ENCODE peak calls at places on chromosome 11, in nine cellular contexts. Z is IMR-90, T is aorta, J is brain microvascular endothelial cell, C is gastrocnemius medialis, L is GM12865, N is cardiac muscle cell, Y is tibial nerve, U is H7. I is an unnamed sample.

GRCh38 chr11:134124660-134125451 is 56.0 kb downstream of the JAM3 start:
- DNase-seq in J (peak), Z (peak), C (peak), U (peak), Y (no peak), N (peak), T (peak), L (no peak), I (no peak)

GRCh38 chr11:127193916-127194315 is 193.3 kb upstream of the KIRREL3 start:
- DNase-seq in T (no peak), J (no peak), Z (no peak), C (no peak), N (no peak), L (no peak), Y (no peak), U (no peak), I (no peak)

GRCh38 chr11:32173435-32173834 is 82.6 kb downstream of the RCN1 start:
- DNase-seq in C (peak), T (peak), L (peak), U (peak), Y (peak), J (peak), Z (peak), N (peak), I (peak)

GRCh38 chr11:19632435-19632834 is 80.2 kb upstream of the NAV2 start:
- DNase-seq in T (no peak), Y (no peak), C (no peak), Z (peak), N (peak), L (no peak), J (no peak), U (no peak), I (peak)

GRCh38 chr11:23423656-23424055 is 563.4 kb upstream of the CCDC179 start:
- DNase-seq in N (no peak), C (no peak), J (no peak), L (no peak), U (no peak), T (no peak), Z (no peak), Y (no peak), I (no peak)

GRCh38 chr11:90775573-90776165 is 552.8 kb upstream of the CHORDC1 start:
- DNase-seq in L (no peak), Y (no peak), U (no peak), N (no peak), Z (no peak), J (no peak), C (no peak), T (no peak), I (no peak)

GRCh38 chr11:133618500-133618899 is 86.2 kb upstream of the OPCML start:
- DNase-seq in L (no peak), J (no peak), N (no peak), Z (no peak), Y (no peak), T (no peak), C (no peak), U (peak), I (no peak)

GRCh38 chr11:106011481-106011880 is 10.6 kb downstream of the MSANTD4 start:
- DNase-seq in Z (no peak), T (no peak), U (no peak), Y (no peak), J (peak), C (no peak), L (no peak), N (peak), I (peak)

GRCh38 chr11:85822814-85823213 is 11.9 kb upstream of the SYTL2 start:
- DNase-seq in N (peak), L (no peak), J (peak), T (no peak), Z (peak), U (no peak), C (no peak), Y (no peak), I (peak)

GRCh38 chr11:995752-996420 is 40.6 kb downstream of the MUC6 start:
- DNase-seq in T (no peak), L (peak), N (peak), J (no peak), Y (no peak), Z (no peak), C (no peak), U (no peak), I (peak)

GRCh38 chr11:6813651-6814050 is 14.2 kb upstream of the OR6A2 start:
- DNase-seq in Z (no peak), L (no peak), Y (no peak), C (no peak), T (no peak), U (peak), N (no peak), J (no peak), I (peak)

GRCh38 chr11:100961633-100962032 is 168.0 kb downstream of the PGR start:
- DNase-seq in N (no peak), J (no peak), Y (no peak), L (no peak), Z (peak), T (no peak), C (no peak), U (no peak), I (peak)

GRCh38 chr11:95531116-95531515 is 258.5 kb downstream of the FAM76B start:
- DNase-seq in U (no peak), Y (no peak), J (no peak), Z (no peak), N (peak), T (no peak), C (no peak), L (no peak), I (no peak)

GRCh38 chr11:23688835-23689234 is 808.0 kb upstream of the LUZP2 start:
- DNase-seq in N (peak), Z (peak), L (no peak), J (peak), T (no peak), Y (no peak), U (no peak), C (no peak), I (peak)

GRCh38 chr11:47152953-47153950 is 23.4 kb downstream of the ARFGAP2 start:
- DNase-seq in J (peak), L (peak), N (peak), C (peak), Z (peak), T (peak), U (peak), Y (peak), I (peak)

GRCh38 chr11:102268083-102268984 is 49.0 kb upstream of the BIRC3 start:
- DNase-seq in Z (peak), N (peak), C (peak), J (peak), T (peak), L (peak), U (peak), Y (peak), I (peak)

GRCh38 chr11:6402561-6402981 is 12.3 kb downstream of the SMPD1 start:
- DNase-seq in N (no peak), Y (no peak), T (no peak), J (no peak), U (peak), Z (peak), L (peak), C (no peak), I (peak)

GRCh38 chr11:65069217-65069616 is 10.9 kb upstream of the NAALADL1 start:
- DNase-seq in L (peak), N (peak), C (no peak), T (no peak), Y (no peak), Z (peak), U (no peak), J (no peak), I (peak)

GRCh38 chr11:92222701-92223100 is 1.9 kb upstream of the FAT3 start:
- DNase-seq in J (no peak), N (no peak), U (peak), Y (no peak), L (no peak), T (no peak), Z (no peak), C (no peak), I (no peak)

GRCh38 chr11:73184953-73185671 is 33.0 kb upstream of the P2RY2 start:
- DNase-seq in J (peak), T (peak), Z (peak), C (peak), N (peak), Y (peak), U (peak), L (peak), I (peak)

GRCh38 chr11:122036022-122036421 is 80.0 kb downstream of the BLID start:
- DNase-seq in C (no peak), J (peak), L (no peak), Y (no peak), U (no peak), N (peak), Z (peak), T (no peak), I (peak)

GRCh38 chr11:64131657-64132387 is 34.1 kb downstream of the MACROD1 start:
- DNase-seq in N (no peak), J (no peak), U (no peak), T (no peak), C (no peak), L (no peak), Y (no peak), Z (no peak), I (no peak)

GRCh38 chr11:44162004-44162403 is 66.5 kb downstream of the EXT2 start:
- DNase-seq in C (no peak), J (no peak), Z (peak), L (no peak), Y (no peak), N (no peak), T (no peak), U (no peak), I (no peak)

GRCh38 chr11:515131-515530 is 8.1 kb upstream of the RNH1 start:
- DNase-seq in J (no peak), C (no peak), T (no peak), Y (no peak), U (no peak), Z (no peak), N (no peak), L (no peak), I (no peak)

GRCh38 chr11:117505285-117505970 is 177.8 kb downstream of the CEP164 start:
- DNase-seq in J (no peak), U (no peak), N (no peak), L (no peak), T (no peak), Y (no peak), C (no peak), Z (no peak), I (no peak)

GRCh38 chr11:12761029-12761428 is 86.8 kb downstream of the TEAD1 start:
- DNase-seq in N (peak), T (no peak), U (no peak), Z (peak), Y (no peak), L (peak), C (no peak), J (peak), I (peak)

GRCh38 chr11:47132490-47132889 is 44.2 kb downstream of the ARFGAP2 start:
- DNase-seq in U (no peak), Y (no peak), Z (no peak), C (no peak), L (no peak), T (no peak), J (no peak), N (no peak), I (no peak)

GRCh38 chr11:123439616-123440015 is 9.5 kb downstream of the GRAMD1B start:
- DNase-seq in J (no peak), U (no peak), Y (no peak), T (no peak), Z (no peak), L (peak), N (peak), C (no peak), I (no peak)

GRCh38 chr11:80899381-80899780 is 1458.6 kb upstream of the TENM4 start:
- DNase-seq in T (no peak), N (peak), Z (no peak), L (peak), U (no peak), C (no peak), Y (no peak), J (peak), I (peak)

GRCh38 chr11:114181195-114181594 is 115.0 kb upstream of the NNMT start:
- DNase-seq in J (no peak), Z (no peak), C (peak), U (no peak), N (no peak), L (no peak), T (no peak), Y (no peak), I (peak)

GRCh38 chr11:114185436-114185835 is 110.8 kb upstream of the NNMT start:
- DNase-seq in L (no peak), U (no peak), N (no peak), J (no peak), T (no peak), Y (no peak), Z (no peak), C (peak), I (no peak)

GRCh38 chr11:114181752-114182151 is 114.4 kb upstream of the NNMT start:
- DNase-seq in N (no peak), Z (no peak), T (no peak), L (no peak), J (no peak), Y (no peak), U (no peak), C (peak), I (no peak)

GRCh38 chr11:114182471-114182968 is 113.7 kb upstream of the NNMT start:
- DNase-seq in L (no peak), U (no peak), J (no peak), T (no peak), Z (no peak), Y (no peak), C (no peak), N (no peak), I (no peak)

DNA sequence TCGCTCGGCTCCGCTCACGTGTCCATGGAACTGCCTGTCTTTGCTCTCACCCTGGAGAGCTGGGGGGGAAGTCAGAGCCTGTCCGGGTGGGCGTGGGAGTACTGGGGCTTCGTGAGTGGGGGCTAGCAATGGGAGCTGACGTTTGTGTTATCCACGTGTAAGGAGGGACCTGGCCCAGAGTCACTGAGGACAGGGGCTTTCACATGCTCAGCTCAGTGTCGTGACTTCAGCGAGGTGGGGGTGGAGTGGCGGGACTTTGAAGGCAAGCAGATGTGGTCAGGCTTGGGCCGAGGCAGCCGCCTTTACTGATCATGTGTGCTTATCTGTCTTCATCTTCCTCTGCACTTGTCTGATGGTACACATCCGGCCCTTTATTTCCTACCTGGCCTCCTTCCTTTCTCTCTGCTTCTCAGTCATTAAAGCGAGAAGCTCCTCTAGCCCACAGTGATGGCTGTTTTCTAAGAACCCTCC is 113.1 kb upstream of the NNMT start:
- DNase-seq in Y (no peak), J (no peak), N (no peak), T (no peak), L (no peak), U (no peak), Z (no peak), C (peak), I (no peak)
- H3K4me3 ChIP-seq in Y (no peak), J (no peak), N (no peak), T (no peak), L (no peak), U (no peak), Z (no peak), C (peak), I (no peak)

GRCh38 chr11:68831124-68831523 is 10.6 kb downstream of the CPT1A start:
- DNase-seq in L (no peak), Y (no peak), Z (no peak), N (no peak), C (no peak), J (no peak), T (no peak), U (peak), I (no peak)
- H3K4me3 ChIP-seq in L (no peak), Y (no peak), Z (no peak), N (no peak), C (no peak), J (no peak), T (no peak), U (no peak), I (no peak)

GRCh38 chr11:67117176-67117575 is 1.9 kb upstream of the KDM2A start:
- DNase-seq in Y (no peak), Z (no peak), C (no peak), N (no peak), L (no peak), U (no peak), J (no peak), T (no peak), I (peak)
- H3K4me3 ChIP-seq in Y (no peak), Z (no peak), C (no peak), N (no peak), L (peak), U (peak), J (no peak), T (no peak), I (no peak)

GRCh38 chr11:76206327-76207081 is at the start of gene WNT11:
- DNase-seq in T (peak), L (peak), Z (no peak), C (peak), U (peak), N (peak), Y (no peak), J (peak), I (no peak)

GRCh38 chr11:76208438-76208828 is 2.1 kb upstream of the WNT11 start:
- DNase-seq in N (no peak), T (no peak), L (no peak), C (no peak), J (no peak), Y (no peak), U (no peak), Z (no peak), I (no peak)

GRCh38 chr11:76208829-76209670 is 2.7 kb upstream of the WNT11 start:
- DNase-seq in T (peak), U (peak), Y (peak), L (peak), N (peak), C (peak), J (peak), Z (peak), I (peak)

GRCh38 chr11:76209671-76209955 is 3.3 kb upstream of the WNT11 start:
- DNase-seq in T (no peak), C (no peak), N (no peak), J (no peak), U (no peak), Y (no peak), L (no peak), Z (no peak), I (no peak)

GRCh38 chr11:76207642-76208378 is 1.5 kb upstream of the WNT11 start:
- DNase-seq in Z (peak), Y (peak), T (peak), J (peak), N (peak), U (peak), L (peak), C (peak), I (peak)
- H3K4me3 ChIP-seq in Z (peak), Y (peak), T (peak), J (peak), N (peak), U (peak), L (peak), C (peak), I (peak)

GRCh38 chr11:69819109-69819490 is at the start of gene FGF3:
- DNase-seq in U (peak), T (no peak), C (no peak), Y (no peak), J (no peak), N (no peak), L (no peak), Z (no peak), I (no peak)

GRCh38 chr11:69815973-69816372 is 3.2 kb downstream of the FGF3 start:
- DNase-seq in L (no peak), J (no peak), T (no peak), N (no peak), Y (no peak), U (peak), Z (no peak), C (no peak), I (no peak)

GRCh38 chr11:69816671-69817070 is 2.5 kb downstream of the FGF3 start:
- DNase-seq in L (no peak), J (no peak), C (no peak), T (no peak), N (no peak), Y (no peak), Z (no peak), U (peak), I (no peak)

GRCh38 chr11:69818243-69819108 is 740 bp downstream of the FGF3 start:
- DNase-seq in Z (no peak), J (no peak), T (no peak), U (peak), Y (no peak), C (no peak), N (no peak), L (no peak), I (no peak)

GRCh38 chr11:69817265-69818236 is 1.7 kb downstream of the FGF3 start:
- DNase-seq in L (no peak), N (peak), T (no peak), U (peak), C (no peak), Y (no peak), Z (no peak), J (no peak), I (no peak)
- H3K4me3 ChIP-seq in L (no peak), N (peak), T (no peak), U (peak), C (no peak), Y (no peak), Z (no peak), J (no peak), I (no peak)

GRCh38 chr11:3835752-3836151 is 5.0 kb downstream of the RHOG start:
- DNase-seq in L (no peak), Z (no peak), N (no peak), J (no peak), Y (no peak), C (no peak), T (peak), U (no peak), I (no peak)

GRCh38 chr11:3837793-3838192 is 3.0 kb downstream of the RHOG start:
- DNase-seq in Y (peak), C (peak), N (peak), Z (no peak), L (peak), U (peak), T (peak), J (no peak), I (peak)

GRCh38 chr11:3838504-3838903 is 2.3 kb downstream of the RHOG start:
- DNase-seq in N (no peak), C (no peak), U (no peak), T (peak), J (no peak), Y (no peak), L (no peak), Z (no peak), I (no peak)

GRCh38 chr11:3835100-3835485 is 5.7 kb downstream of the RHOG start:
- DNase-seq in T (peak), U (peak), J (no peak), Y (no peak), N (no peak), L (no peak), C (no peak), Z (peak), I (peak)

DNA sequence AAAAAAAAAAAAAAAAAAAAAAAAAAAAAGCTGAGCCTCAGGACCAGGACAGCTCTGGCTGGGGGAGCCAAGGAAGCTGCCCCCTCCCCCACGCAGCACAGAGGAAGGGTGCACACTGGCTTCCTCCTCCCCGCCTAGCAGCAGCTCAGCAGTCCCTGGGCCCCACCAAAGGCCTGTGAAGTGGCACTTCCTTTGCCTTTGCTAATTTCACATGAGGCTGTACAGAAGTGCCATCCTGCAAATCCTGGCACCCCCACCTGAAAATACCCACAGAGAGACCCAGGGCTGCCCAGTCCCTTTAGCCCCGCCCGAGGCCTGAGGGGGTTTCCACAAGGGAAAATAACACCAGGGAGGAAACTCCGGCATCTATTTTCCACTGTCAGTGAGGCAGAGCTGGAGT is 3.9 kb downstream of the RHOG start:
- DNase-seq in Z (no peak), J (no peak), N (no peak), L (peak), Y (no peak), C (peak), U (no peak), T (peak), I (no peak)
- H3K4me3 ChIP-seq in Z (no peak), J (no peak), N (no peak), L (peak), Y (no peak), C (no peak), U (no peak), T (no peak), I (no peak)

GRCh38 chr11:93350835-93351234 is 20.3 kb downstream of the DEUP1 start:
- DNase-seq in C (no peak), T (no peak), N (no peak), Y (no peak), Z (no peak), U (no peak), J (no peak), L (no peak), I (no peak)

GRCh38 chr11:93344855-93345333 is 14.4 kb downstream of the DEUP1 start:
- DNase-seq in Z (no peak), T (no peak), L (no peak), U (no peak), Y (no peak), C (no peak), J (no peak), N (no peak), I (no peak)

GRCh38 chr11:93348931-93349330 is 18.4 kb downstream of the DEUP1 start:
- DNase-seq in T (no peak), N (no peak), Z (no peak), J (no peak), U (no peak), L (no peak), Y (no peak), C (no peak), I (no peak)
- H3K4me3 ChIP-seq in T (no peak), N (no peak), Z (no peak), J (no peak), U (no peak), L (no peak), Y (no peak), C (no peak), I (no peak)

I was measured in choroid plexus epithelial cell.